ENCODE peak calls at places on chromosomes 11 and 22, in eight cellular contexts. D is lower leg skin, Q is retinal pigment epithelial cell, J is Calu3, G is GM23338, L is cardiac fibroblast, I is bronchial epithelial cell, K is fibroblast of the aortic adventitia. W is an unnamed sample.

GRCh38 chr11:119084663-119085522 is at the start of gene HMBS:
- DNase-seq in J (peak), D (peak), L (peak), K (peak), I (peak), G (peak), Q (peak), W (peak)

GRCh38 chr22:39457546-39458442 is 982 bp downstream of the MGAT3 start:
- DNase-seq in D (no peak), K (no peak), J (no peak), Q (no peak), G (no peak), I (no peak), L (no peak), W (no peak)

GRCh38 chr11:102807921-102808320 is 10.0 kb upstream of the MMP1 start:
- DNase-seq in K (no peak), G (peak), Q (no peak), I (no peak), L (peak), J (peak), D (no peak), W (peak)

GRCh38 chr22:25747245-25747944 is 5.4 kb downstream of the MYO18B start:
- DNase-seq in L (peak), K (peak), G (no peak), I (peak), J (peak), D (no peak), Q (peak), W (no peak)

GRCh38 chr11:133903056-133903455 is 53.7 kb downstream of the IGSF9B start:
- DNase-seq in J (no peak), K (no peak), I (no peak), L (no peak), Q (no peak), D (peak), G (no peak), W (no peak)

GRCh38 chr22:41799486-41800347 is 762 bp upstream of the CCDC134 start:
- DNase-seq in L (peak), K (peak), G (peak), I (no peak), D (peak), J (no peak), Q (peak), W (peak)

GRCh38 chr22:33013531-33014162 is 44.5 kb downstream of the SYN3 start:
- DNase-seq in L (no peak), K (no peak), Q (no peak), G (no peak), D (peak), J (no peak), I (no peak), W (no peak)

GRCh38 chr11:4041731-4042391 is 52.7 kb upstream of the RRM1 start:
- DNase-seq in K (peak), I (no peak), L (peak), J (no peak), D (no peak), Q (no peak), G (no peak), W (no peak)

GRCh38 chr11:91373497-91373896 is 851.1 kb upstream of the FAT3 start:
- DNase-seq in D (no peak), J (no peak), K (no peak), L (peak), G (peak), I (no peak), Q (no peak), W (no peak)

GRCh38 chr11:126809514-126810289 is 190.9 kb downstream of the KIRREL3 start:
- DNase-seq in D (peak), I (no peak), K (no peak), L (no peak), G (no peak), Q (no peak), J (no peak), W (no peak)

GRCh38 chr11:107827041-107827440 is 31.5 kb downstream of the SLC35F2 start:
- DNase-seq in Q (no peak), K (no peak), D (no peak), J (no peak), G (no peak), I (peak), L (no peak), W (no peak)

GRCh38 chr11:101914349-101914736 is 467 bp upstream of the CEP126 start:
- DNase-seq in Q (no peak), K (peak), L (no peak), G (no peak), D (no peak), I (no peak), J (no peak), W (no peak)

GRCh38 chr22:37157516-37158289 is 8.0 kb upstream of the IL2RB start:
- DNase-seq in G (no peak), K (peak), L (no peak), J (no peak), D (no peak), I (peak), Q (no peak), W (no peak)

GRCh38 chr11:46342237-46342636 is 5.0 kb upstream of the DGKZ start:
- DNase-seq in K (no peak), I (no peak), L (no peak), G (peak), Q (no peak), J (no peak), D (no peak), W (peak)

GRCh38 chr11:104073950-104074349 is 37.5 kb downstream of the DDI1 start:
- DNase-seq in J (no peak), L (peak), D (no peak), I (peak), K (peak), G (peak), Q (no peak), W (no peak)

GRCh38 chr22:25956801-25957200 is 212.5 kb upstream of the SEZ6L start:
- DNase-seq in G (no peak), K (no peak), I (no peak), D (no peak), J (no peak), Q (no peak), L (no peak), W (no peak)

GRCh38 chr22:39535302-39535805 is 2.8 kb upstream of the RPS19BP1 start:
- DNase-seq in K (no peak), Q (no peak), D (no peak), L (no peak), J (no peak), I (no peak), G (peak), W (no peak)

GRCh38 chr22:33451851-33452469 is 393.8 kb upstream of the SYN3 start:
- DNase-seq in J (no peak), K (no peak), Q (no peak), D (no peak), I (no peak), L (no peak), G (no peak), W (no peak)

GRCh38 chr11:111913997-111914396 is 1.5 kb downstream of the HSPB2 start:
- DNase-seq in Q (peak), D (no peak), L (peak), K (peak), G (no peak), I (peak), J (no peak), W (no peak)

GRCh38 chr11:79018371-79018849 is 422.4 kb downstream of the TENM4 start:
- DNase-seq in Q (peak), G (no peak), K (peak), L (peak), I (peak), D (no peak), J (no peak), W (no peak)

GRCh38 chr11:106706355-106706754 is 311.9 kb downstream of the GUCY1A2 start:
- DNase-seq in I (peak), L (peak), Q (peak), G (no peak), K (no peak), J (no peak), D (no peak), W (no peak)

GRCh38 chr11:75969626-75970308 is 154.8 kb downstream of the UVRAG start:
- DNase-seq in K (peak), I (no peak), L (peak), G (no peak), Q (no peak), D (no peak), J (no peak), W (no peak)

GRCh38 chr22:48483764-48484528 is 1343.7 kb downstream of the BRD1 start:
- DNase-seq in K (no peak), Q (no peak), J (no peak), I (no peak), L (no peak), G (no peak), D (peak), W (no peak)

GRCh38 chr22:22156716-22157499 is 87.7 kb upstream of the VPREB1 start:
- DNase-seq in L (peak), I (peak), K (peak), G (peak), D (no peak), Q (peak), J (peak), W (peak)

GRCh38 chr11:14908214-14908880 is 16.3 kb upstream of the CYP2R1 start:
- DNase-seq in Q (no peak), L (peak), K (peak), G (peak), D (no peak), I (peak), J (no peak), W (no peak)

GRCh38 chr11:72511393-72512047 is 77.2 kb upstream of the CLPB start:
- DNase-seq in D (no peak), L (peak), Q (no peak), K (peak), G (no peak), J (no peak), I (peak), W (no peak)

GRCh38 chr11:127651175-127651887 is 650.8 kb upstream of the KIRREL3 start:
- DNase-seq in J (no peak), D (no peak), L (peak), Q (no peak), I (peak), K (peak), G (no peak), W (no peak)

GRCh38 chr11:72568861-72569260 is 105.4 kb downstream of the PDE2A start:
- DNase-seq in Q (no peak), G (no peak), L (peak), I (peak), K (peak), J (no peak), D (no peak), W (no peak)

GRCh38 chr22:17890245-17890671 is 116.0 kb upstream of the BID start:
- DNase-seq in D (no peak), Q (no peak), L (no peak), I (peak), J (no peak), G (no peak), K (peak), W (no peak)

GRCh38 chr22:46149493-46149997 is 781 bp upstream of the PPARA start:
- DNase-seq in K (no peak), J (peak), I (no peak), D (no peak), G (peak), Q (peak), L (no peak), W (peak)

GRCh38 chr11:46513934-46514342 is 79.9 kb downstream of the AMBRA1 start:
- DNase-seq in J (no peak), Q (no peak), L (peak), D (peak), K (peak), G (no peak), I (peak), W (peak)

GRCh38 chr11:565921-566509 is 5.2 kb downstream of the RASSF7 start:
- DNase-seq in I (no peak), J (no peak), Q (no peak), G (peak), D (no peak), L (no peak), K (no peak), W (no peak)

GRCh38 chr11:73236205-73236765 is 18.2 kb downstream of the P2RY2 start:
- DNase-seq in K (no peak), J (no peak), G (no peak), L (peak), Q (no peak), I (peak), D (no peak), W (no peak)

GRCh38 chr11:46050065-46050464 is 71.2 kb downstream of the PHF21A start:
- DNase-seq in K (peak), G (peak), J (peak), D (no peak), L (peak), I (peak), Q (peak), W (peak)

GRCh38 chr22:23220485-23221350 is 40.4 kb downstream of the BCR start:
- DNase-seq in I (peak), D (no peak), L (peak), K (peak), G (no peak), Q (no peak), J (peak), W (no peak)

GRCh38 chr11:130400793-130401483 is 27.5 kb downstream of the ADAMTS8 start:
- DNase-seq in I (peak), J (no peak), Q (no peak), K (peak), D (no peak), L (peak), G (no peak), W (no peak)

GRCh38 chr11:66159585-66159984 is 89.5 kb downstream of the PACS1 start:
- DNase-seq in L (no peak), J (no peak), G (no peak), D (no peak), K (no peak), I (no peak), Q (peak), W (no peak)

GRCh38 chr11:66155387-66156073 is 85.5 kb downstream of the PACS1 start:
- DNase-seq in K (no peak), L (no peak), D (no peak), J (no peak), Q (no peak), I (no peak), G (no peak), W (no peak)

GRCh38 chr11:66158156-66158555 is 88.1 kb downstream of the PACS1 start:
- DNase-seq in Q (no peak), D (no peak), L (no peak), I (no peak), G (no peak), K (no peak), J (no peak), W (no peak)

GRCh38 chr11:66154109-66154508 is 84.0 kb downstream of the PACS1 start:
- DNase-seq in Q (no peak), L (no peak), G (no peak), I (no peak), J (no peak), D (no peak), K (no peak), W (no peak)

GRCh38 chr11:66157182-66157864 is 87.3 kb downstream of the PACS1 start:
- DNase-seq in D (no peak), G (no peak), K (peak), Q (no peak), I (peak), J (no peak), L (peak), W (no peak)
- TF ChIP-seq CTCF in D (no peak), G (no peak), K (no peak), Q (no peak), I (no peak), J (no peak), L (no peak), W (no peak)

DNA sequence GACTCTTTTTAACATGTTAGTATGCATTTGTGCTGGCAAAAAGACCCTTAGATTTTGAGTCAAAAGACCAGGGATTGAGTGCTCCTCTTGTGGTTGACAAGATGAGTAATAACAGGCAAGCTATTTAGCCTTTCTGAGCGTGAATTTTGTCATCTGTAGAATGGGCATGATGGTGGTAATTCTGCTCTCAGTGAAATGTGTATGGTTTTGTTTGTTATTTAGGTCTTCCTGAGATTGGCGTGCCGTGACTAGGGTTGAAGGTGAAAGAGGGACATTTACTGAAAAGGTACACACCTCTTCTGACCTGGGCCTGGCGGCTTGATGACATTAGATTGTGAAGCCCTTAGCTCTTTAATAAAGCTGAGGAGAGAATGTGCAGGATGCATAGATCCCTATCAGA is 8.4 kb upstream of the CEP295 start:
- DNase-seq in I (no peak), J (no peak), D (no peak), Q (no peak), L (no peak), K (no peak), G (no peak), W (no peak)
- TF ChIP-seq CTCF in I (no peak), J (no peak), D (no peak), Q (no peak), L (no peak), K (no peak), G (no peak), W (no peak)

GRCh38 chr11:11669447-11669846 is 47.6 kb upstream of the GALNT18 start:
- DNase-seq in K (no peak), L (no peak), Q (no peak), G (no peak), I (no peak), D (no peak), J (no peak), W (no peak)

GRCh38 chr11:11670582-11670981 is 48.8 kb upstream of the GALNT18 start:
- DNase-seq in J (no peak), L (no peak), Q (no peak), I (no peak), G (no peak), D (no peak), K (no peak), W (no peak)

GRCh38 chr11:11672764-11673163 is 51.0 kb upstream of the GALNT18 start:
- DNase-seq in I (no peak), L (no peak), Q (no peak), D (no peak), G (no peak), J (peak), K (no peak), W (no peak)

GRCh38 chr11:11668781-11669180 is 47.0 kb upstream of the GALNT18 start:
- DNase-seq in G (no peak), L (no peak), K (no peak), I (no peak), J (no peak), Q (no peak), D (no peak), W (no peak)

DNA sequence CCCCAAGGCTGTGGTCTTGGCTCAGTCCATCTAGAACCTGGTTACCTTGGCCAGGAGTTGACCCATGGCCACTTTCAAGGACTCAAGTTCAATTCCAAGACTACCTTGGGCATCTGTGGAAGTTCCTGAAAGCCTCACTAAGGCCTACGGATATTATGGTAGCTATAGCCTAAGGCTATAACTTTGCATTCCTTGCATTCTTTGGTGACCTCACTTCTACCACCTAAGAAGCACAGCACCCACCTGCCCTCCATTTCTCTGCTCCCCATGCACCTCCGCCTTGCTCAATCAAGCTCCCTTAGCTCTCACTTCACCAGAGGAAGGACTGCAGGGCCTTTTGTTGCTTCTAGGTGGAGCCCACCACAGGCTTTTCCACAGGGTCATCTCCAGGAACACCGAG is 50.3 kb upstream of the GALNT18 start:
- DNase-seq in D (no peak), Q (no peak), L (no peak), K (no peak), G (peak), J (no peak), I (no peak), W (no peak)
- TF ChIP-seq CTCF in D (no peak), Q (no peak), L (no peak), K (no peak), G (no peak), J (no peak), I (no peak), W (no peak)

DNA sequence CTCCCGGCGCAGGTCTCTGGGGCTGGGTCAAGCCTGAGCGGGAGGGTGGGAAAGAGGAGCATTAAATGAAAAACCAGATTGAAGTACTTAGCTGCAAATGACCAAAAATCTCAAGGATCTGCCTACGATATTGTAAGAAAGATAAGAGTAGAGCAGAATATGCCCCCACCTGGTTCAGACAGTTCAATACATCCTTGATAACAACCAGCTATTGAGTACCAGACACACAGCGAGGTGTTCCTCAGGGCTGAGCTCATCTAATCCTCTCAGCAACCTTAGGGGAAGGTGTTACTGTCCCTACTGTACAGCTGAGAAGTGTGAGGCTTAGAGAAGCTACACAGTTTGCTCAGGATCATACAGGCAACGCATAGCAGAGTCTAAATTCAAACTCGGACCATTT is 27.4 kb upstream of the HMGXB4 start:
- DNase-seq in D (no peak), K (no peak), G (no peak), J (no peak), L (no peak), Q (no peak), I (no peak), W (no peak)
- TF ChIP-seq CTCF in D (no peak), K (no peak), G (no peak), J (no peak), L (no peak), Q (no peak), I (no peak), W (no peak)

GRCh38 chr11:7898666-7899283 is 32.3 kb downstream of the OR10A6 start:
- DNase-seq in I (no peak), Q (no peak), L (no peak), D (no peak), K (no peak), G (no peak), J (no peak), W (no peak)
- TF ChIP-seq CTCF in I (no peak), Q (no peak), L (no peak), D (no peak), K (no peak), G (no peak), J (no peak), W (no peak)